ENCODE peak calls at places on chromosomes 7 and 10, in ten cellular contexts. D is NCI-H1105; L is globus pallidus; O is occipital lobe; B is AG10803; S is stimulated activated CD8-positive, alpha-beta memory T cell treated with anti-CD3 and anti-CD28 coated beads, Interleukin-12 subunit alpha, Interleukin-12 subunit beta, amount 100 ng/mL, for 1 hour; T is GM12878; J is NCI-H2029; A is neural crest cell; Z is fibroblast of mammary gland. Q is an unnamed sample.

GRCh38 chr10:57053530-57053929 is 692.5 kb upstream of the ZWINT start:
- DNase-seq in D (no peak), L (no peak), O (no peak), B (no peak), S (no peak), T (no peak), J (no peak), A (no peak), Z (no peak), Q (no peak)

GRCh38 chr7:82194011-82194410 is 249.6 kb downstream of the CACNA2D1 start:
- DNase-seq in D (no peak), L (no peak), O (no peak), B (peak; percentile 51), S (no peak), T (no peak), J (no peak), A (no peak), Z (peak; percentile 74), Q (no peak)

GRCh38 chr7:32119790-32120196 is 49.6 kb upstream of the PDE1C start:
- DNase-seq in D (no peak), L (no peak), O (no peak), B (no peak), S (no peak), T (no peak), J (no peak), A (no peak), Z (no peak), Q (no peak)

GRCh38 chr7:25260862-25261454 is 32.7 kb upstream of the NPVF start:
- DNase-seq in D (no peak), L (no peak), O (no peak), B (peak; percentile 64), S (no peak), T (no peak), J (no peak), A (no peak), Z (peak; percentile 72), Q (peak; percentile 13)

GRCh38 chr7:12222889-12223579 is 11.9 kb downstream of the TMEM106B start:
- DNase-seq in D (no peak), L (no peak), O (no peak), B (no peak), S (no peak), T (no peak), J (no peak), A (no peak), Z (no peak), Q (peak; percentile 15)

GRCh38 chr7:83704564-83704963 is 55.6 kb upstream of the SEMA3E start:
- DNase-seq in D (no peak), L (no peak), O (no peak), B (no peak), S (no peak), T (no peak), J (no peak), A (no peak), Z (no peak), Q (no peak)

GRCh38 chr10:71383972-71384687 is 12.6 kb upstream of the CDH23 start:
- DNase-seq in D (peak; percentile 16), L (peak; percentile 64), O (peak; percentile 56), B (peak; percentile 29), S (peak; percentile 60), T (no peak), J (peak; percentile 3), A (peak; percentile 84), Z (peak; percentile 30), Q (peak; percentile 72)

GRCh38 chr10:47348138-47348651 is at the start of gene RBP3:
- DNase-seq in D (no peak), L (no peak), O (no peak), B (no peak), S (no peak), T (no peak), J (no peak), A (no peak), Z (no peak), Q (no peak)

GRCh38 chr7:5677538-5678294 is 103.7 kb downstream of the RNF216 start:
- DNase-seq in D (peak; percentile 1), L (peak; percentile 81), O (peak; percentile 29), B (peak; percentile 79), S (no peak), T (no peak), J (no peak), A (peak; percentile 49), Z (peak; percentile 75), Q (no peak)

GRCh38 chr7:47931788-47932425 is 16.4 kb downstream of the PKD1L1 start:
- DNase-seq in D (no peak), L (no peak), O (no peak), B (peak; percentile 74), S (no peak), T (no peak), J (no peak), A (no peak), Z (peak; percentile 44), Q (no peak)

GRCh38 chr10:72370201-72370722 is 15.5 kb upstream of the DNAJB12 start:
- DNase-seq in D (no peak), L (no peak), O (no peak), B (no peak), S (no peak), T (peak; percentile 9), J (no peak), A (no peak), Z (no peak), Q (no peak)

GRCh38 chr10:48582970-48583369 is 21.9 kb downstream of the ARHGAP22 start:
- DNase-seq in D (no peak), L (peak; percentile 68), O (peak; percentile 26), B (no peak), S (no peak), T (no peak), J (no peak), A (no peak), Z (no peak), Q (no peak)